ENCODE peak calls at places on chromosomes 2 and 18, in six cellular contexts. A is IMR-90, I is type B pancreatic cell, M is mammary epithelial cell, V is B cell, B is nephron progenitor cell. Z is an unnamed sample.
A peak's percentile ranks its signal among the peaks of the same experiment; 100 is the strongest.

GRCh38 chr18:42807852-42808251 is 307.6 kb downstream of the RIT2 start:
- DNase-seq in A (no peak), I (no peak), M (no peak), V (no peak), B (no peak), Z (no peak)

GRCh38 chr2:165563468-165564225 is 94.1 kb downstream of the CSRNP3 start:
- DNase-seq in A (no peak), I (no peak), M (no peak), V (no peak), B (no peak), Z (no peak)

GRCh38 chr2:152240559-152241231 is 65.1 kb upstream of the STAM2 start:
- DNase-seq in A (peak; percentile 75), I (no peak), M (peak; percentile 90), V (no peak), B (no peak), Z (no peak)

GRCh38 chr2:232761301-232761907 is 15.0 kb downstream of the KCNJ13 start:
- DNase-seq in A (peak; percentile 41), I (no peak), M (peak; percentile 39), V (peak; percentile 54), B (no peak), Z (no peak)

GRCh38 chr2:232901711-232902578 is 31.9 kb downstream of the SNORC start:
- DNase-seq in A (peak; percentile 94), I (no peak), M (peak; percentile 81), V (no peak), B (no peak), Z (no peak)

GRCh38 chr2:241312082-241312481 is 3.4 kb downstream of the HDLBP start:
- DNase-seq in A (peak; percentile 40), I (no peak), M (peak; percentile 86), V (no peak), B (no peak), Z (no peak)

GRCh38 chr2:3008551-3009498 is 368.8 kb downstream of the EIPR1 start:
- DNase-seq in A (no peak), I (no peak), M (no peak), V (no peak), B (no peak), Z (no peak)

GRCh38 chr18:42860011-42860410 is 255.5 kb downstream of the RIT2 start:
- DNase-seq in A (no peak), I (no peak), M (peak; percentile 2), V (no peak), B (no peak), Z (no peak)

GRCh38 chr18:23173912-23174311 is 38.6 kb downstream of the CABLES1 start:
- DNase-seq in A (no peak), I (no peak), M (no peak), V (no peak), B (no peak), Z (no peak)
- TF ChIP-seq CTCF in A (no peak), I (no peak), M (no peak), V (no peak), B (no peak), Z (no peak)

DNA sequence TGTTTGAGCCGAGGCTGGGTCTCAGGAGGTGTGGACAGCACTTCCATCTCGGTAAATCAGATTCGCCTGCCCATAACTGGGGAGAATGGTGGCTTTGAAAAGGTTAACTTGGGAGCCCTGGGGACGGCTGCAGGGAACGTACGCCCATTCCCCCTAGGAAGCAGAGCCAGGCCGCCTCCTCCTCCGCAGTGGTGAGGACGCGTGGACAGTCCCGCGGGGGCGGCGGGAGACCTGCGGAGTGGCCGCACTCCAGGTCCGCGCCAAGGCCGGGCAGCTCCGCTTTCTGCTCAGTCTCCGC is 845 bp upstream of the MYCN start:
- DNase-seq in A (no peak), I (peak; percentile 87), M (peak; percentile 11), V (no peak), B (peak; percentile 84), Z (peak; percentile 86)
- TF ChIP-seq CTCF in A (no peak), I (no peak), M (no peak), V (no peak), B (no peak), Z (no peak)

GRCh38 chr2:111120253-111121027 is at the start of gene BCL2L11:
- DNase-seq in A (peak; percentile 89), I (peak; percentile 97), M (peak; percentile 89), V (peak; percentile 93), B (peak; percentile 93), Z (peak; percentile 97)
- TF ChIP-seq CTCF in A (peak; percentile 18), I (peak; percentile 40), M (peak; percentile 26), V (no peak), B (no peak), Z (peak; percentile 37)

GRCh38 chr2:80070587-80070986 is 234.0 kb downstream of the LRRTM1 start:
- DNase-seq in A (no peak), I (no peak), M (no peak), V (no peak), B (no peak), Z (no peak)
- TF ChIP-seq CTCF in A (no peak), I (no peak), M (no peak), V (no peak), B (no peak), Z (no peak)

GRCh38 chr18:64094210-64094609 is 54.7 kb downstream of the LINC00305 start:
- DNase-seq in A (no peak), I (no peak), M (no peak), V (no peak), B (no peak), Z (no peak)

GRCh38 chr18:64095056-64095455 is 53.8 kb downstream of the LINC00305 start:
- DNase-seq in A (no peak), I (no peak), M (no peak), V (no peak), B (no peak), Z (no peak)

GRCh38 chr18:64100136-64100922 is 48.6 kb downstream of the LINC00305 start:
- DNase-seq in A (no peak), I (no peak), M (no peak), V (no peak), B (no peak), Z (no peak)

GRCh38 chr18:64099244-64099643 is 49.6 kb downstream of the LINC00305 start:
- DNase-seq in A (no peak), I (no peak), M (no peak), V (no peak), B (no peak), Z (no peak)

DNA sequence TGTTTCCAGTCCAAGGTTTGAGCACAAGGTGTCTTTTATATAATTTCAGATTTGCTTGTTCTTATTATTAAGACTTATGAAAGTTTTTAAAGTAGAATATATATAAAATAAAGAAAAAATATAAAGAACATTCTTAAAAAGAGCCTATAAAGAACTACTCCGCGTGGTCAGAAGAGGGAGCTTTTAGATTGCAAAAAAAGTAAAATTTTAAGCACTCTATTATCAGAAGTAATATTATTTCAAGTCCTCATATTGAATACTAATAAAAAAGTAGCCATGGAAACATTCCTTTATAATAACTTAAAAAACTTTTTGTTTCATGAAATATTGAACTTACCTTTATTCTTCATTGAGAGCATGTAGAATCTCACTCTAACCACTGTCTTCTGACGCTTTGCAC is 51.4 kb downstream of the LINC00305 start:
- DNase-seq in A (no peak), I (no peak), M (no peak), V (no peak), B (no peak), Z (no peak)
- TF ChIP-seq CTCF in A (peak; percentile 1), I (peak; percentile 75), M (peak; percentile 14), V (no peak), B (peak; percentile 50), Z (peak; percentile 59)

Z was measured in osteocyte.